ENCODE peak calls at places on chromosomes 16 and 17, in five cellular contexts. W is tibial nerve, B is stomach, C is transverse colon, R is SK-N-SH. P is an unnamed sample.
A peak's percentile ranks its signal among the peaks of the same experiment; 100 is the strongest.

GRCh38 chr16:25126820-25127232 is 15.3 kb downstream of the LCMT1 start:
- DNase-seq in W (no peak), B (no peak), C (peak; percentile 76), R (no peak), P (no peak)

GRCh38 chr17:63646492-63646815 is 24.2 kb downstream of the MAP3K3 start:
- DNase-seq in W (no peak), B (no peak), C (no peak), R (no peak), P (no peak)

GRCh38 chr17:17387461-17388362 is 84.5 kb downstream of the NT5M start:
- DNase-seq in W (no peak), B (peak; percentile 69), C (peak; percentile 77), R (no peak), P (no peak)

GRCh38 chr16:75237398-75238131 is 13.9 kb downstream of the BCAR1 start:
- DNase-seq in W (no peak), B (no peak), C (no peak), R (no peak), P (peak; percentile 25)

GRCh38 chr17:20203021-20203420 is 193.9 kb downstream of the SPECC1 start:
- DNase-seq in W (no peak), B (no peak), C (no peak), R (no peak), P (no peak)

GRCh38 chr17:79970576-79971068 is 65.0 kb downstream of the TBC1D16 start:
- DNase-seq in W (no peak), B (peak; percentile 57), C (peak; percentile 50), R (peak; percentile 33), P (no peak)

GRCh38 chr16:89965447-89966225 is 17.1 kb downstream of the DEF8 start:
- DNase-seq in W (no peak), B (no peak), C (no peak), R (no peak), P (no peak)

GRCh38 chr16:84851192-84852127 is 31.7 kb downstream of the CRISPLD2 start:
- DNase-seq in W (no peak), B (peak; percentile 37), C (no peak), R (no peak), P (no peak)

GRCh38 chr17:72474243-72474642 is 353.4 kb downstream of the SOX9 start:
- DNase-seq in W (no peak), B (no peak), C (no peak), R (no peak), P (no peak)

GRCh38 chr17:17971431-17972125 is 622 bp downstream of the TOM1L2 start:
- DNase-seq in W (peak; percentile 13), B (peak; percentile 47), C (peak; percentile 48), R (peak; percentile 52), P (peak; percentile 57)

GRCh38 chr16:31128711-31129567 is 6.6 kb downstream of the PRSS8 start:
- DNase-seq in W (no peak), B (peak; percentile 82), C (peak; percentile 79), R (no peak), P (no peak)
- TF ChIP-seq EP300 in W (no peak), B (no peak), C (no peak), R (no peak), P (no peak)

GRCh38 chr17:337022-337420 is 15.6 kb downstream of the RPH3AL start:
- DNase-seq in W (no peak), B (no peak), C (no peak), R (no peak), P (no peak)

GRCh38 chr17:337453-337852 is 15.2 kb downstream of the RPH3AL start:
- DNase-seq in W (no peak), B (no peak), C (no peak), R (no peak), P (peak; percentile 36)

GRCh38 chr17:336110-337021 is 16.2 kb downstream of the RPH3AL start:
- DNase-seq in W (peak; percentile 61), B (peak; percentile 78), C (peak; percentile 72), R (peak; percentile 62), P (peak; percentile 87)

GRCh38 chr17:338442-339192 is 14.0 kb downstream of the RPH3AL start:
- DNase-seq in W (no peak), B (peak; percentile 63), C (peak; percentile 28), R (no peak), P (peak; percentile 71)

DNA sequence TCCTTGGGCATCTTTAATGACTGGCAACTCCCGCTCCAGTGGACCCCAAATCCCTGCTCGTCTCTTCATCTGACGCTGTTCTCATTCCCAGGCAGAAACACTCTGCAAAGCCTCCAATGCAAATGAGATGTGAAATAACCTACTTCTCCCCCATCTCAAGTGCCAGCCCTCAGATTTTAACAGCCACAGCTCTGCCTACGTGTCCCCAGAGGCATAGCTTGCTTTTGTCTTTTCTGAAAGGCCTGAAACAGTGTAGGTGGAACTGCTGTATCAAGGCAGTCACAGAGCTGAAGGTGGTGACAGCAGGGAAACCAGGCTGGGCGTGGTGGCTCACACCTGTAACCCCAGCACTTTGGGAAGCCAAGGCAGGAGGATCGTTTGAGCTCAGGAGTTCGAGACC is 14.7 kb downstream of the RPH3AL start:
- DNase-seq in W (no peak), B (no peak), C (no peak), R (no peak), P (no peak)
- H3K4me1 ChIP-seq in W (peaks cover 31% of the 10 kb centered on the region), B (peaks cover 54% of the 10 kb centered on the region), C (peaks cover 29% of the 10 kb centered on the region), R (peaks cover 11% of the 10 kb centered on the region), P (peaks cover 34% of the 10 kb centered on the region)

GRCh38 chr17:51734462-51734861 is 424.1 kb downstream of the CA10 start:
- DNase-seq in W (peak; percentile 8), B (no peak), C (no peak), R (no peak), P (no peak)

GRCh38 chr17:51733166-51733565 is 425.3 kb downstream of the CA10 start:
- DNase-seq in W (no peak), B (no peak), C (no peak), R (no peak), P (no peak)

GRCh38 chr17:51739245-51739886 is 419.1 kb downstream of the CA10 start:
- DNase-seq in W (no peak), B (no peak), C (no peak), R (no peak), P (no peak)

GRCh38 chr17:51731941-51732722 is 426.4 kb downstream of the CA10 start:
- DNase-seq in W (no peak), B (no peak), C (no peak), R (no peak), P (no peak)

GRCh38 chr17:51734976-51735375 is 423.5 kb downstream of the CA10 start:
- DNase-seq in W (no peak), B (no peak), C (no peak), R (no peak), P (no peak)
- H3K27me3 ChIP-seq in W (no peaks in the 10 kb centered on the region), B (peaks cover 6% of the 10 kb centered on the region), C (no peaks in the 10 kb centered on the region), R (no peaks in the 10 kb centered on the region), P (no peaks in the 10 kb centered on the region)

GRCh38 chr17:78528541-78528940 is 48.7 kb downstream of the DNAH17 start:
- DNase-seq in W (no peak), B (no peak), C (no peak), R (no peak), P (no peak)

GRCh38 chr17:78525511-78526160 is 51.6 kb downstream of the DNAH17 start:
- DNase-seq in W (no peak), B (no peak), C (no peak), R (no peak), P (no peak)

GRCh38 chr17:78526231-78527025 is 50.8 kb downstream of the DNAH17 start:
- DNase-seq in W (no peak), B (peak; percentile 30), C (no peak), R (no peak), P (no peak)

GRCh38 chr17:78529251-78529650 is 47.9 kb downstream of the DNAH17 start:
- DNase-seq in W (no peak), B (no peak), C (no peak), R (no peak), P (no peak)

GRCh38 chr17:78527345-78527744 is 49.9 kb downstream of the DNAH17 start:
- DNase-seq in W (no peak), B (no peak), C (no peak), R (no peak), P (no peak)
- TF ChIP-seq EP300 in W (no peak), B (no peak), C (no peak), R (no peak), P (no peak)

GRCh38 chr17:46090871-46091270 is 91.8 kb downstream of the STH start:
- DNase-seq in W (no peak), B (no peak), C (no peak), R (no peak), P (no peak)

GRCh38 chr17:46089389-46089965 is 90.4 kb downstream of the STH start:
- DNase-seq in W (no peak), B (no peak), C (no peak), R (no peak), P (no peak)

GRCh38 chr17:46097497-46097896 is 95.7 kb downstream of the KANSL1 start:
- DNase-seq in W (no peak), B (no peak), C (no peak), R (no peak), P (no peak)

GRCh38 chr17:46088595-46088994 is 89.5 kb downstream of the STH start:
- DNase-seq in W (no peak), B (no peak), C (no peak), R (no peak), P (no peak)

DNA sequence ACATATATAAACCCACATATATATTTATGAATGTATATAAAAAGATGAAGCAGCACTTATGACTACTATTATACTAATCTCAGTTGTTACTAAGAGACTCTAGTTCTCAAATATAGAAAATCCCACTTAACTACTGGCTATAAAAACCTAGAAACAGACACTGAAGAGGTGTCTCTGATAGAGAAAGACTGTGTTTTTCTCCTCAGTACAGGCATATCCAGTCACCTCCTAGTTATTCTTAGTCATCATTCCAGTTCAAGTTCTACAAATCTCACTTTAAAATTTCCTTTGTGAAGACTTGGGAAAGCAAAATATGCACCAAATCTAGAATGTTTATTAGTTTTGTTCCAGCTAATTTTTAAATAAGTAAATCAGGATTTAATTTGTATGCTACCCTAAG is 93.9 kb downstream of the STH start:
- DNase-seq in W (no peak), B (no peak), C (no peak), R (no peak), P (no peak)
- H3K4me1 ChIP-seq in W (peaks cover 20% of the 10 kb centered on the region), B (peaks cover 29% of the 10 kb centered on the region), C (no peaks in the 10 kb centered on the region), R (no peaks in the 10 kb centered on the region), P (peaks cover 2% of the 10 kb centered on the region)